ENCODE peak calls at places on chromosomes 11 and 22, in six cellular contexts. One of them, this sample, is unnamed.

GRCh38 chr22:37741312-37741795 is 44.5 kb downstream of the TRIOBP start:
- DNase-seq in colonic mucosa: peak; percentile 72
- DNase-seq in DND-41: no peak
- DNase-seq in tibial artery: peak; percentile 88
- DNase-seq in transverse colon: peak; percentile 81
- DNase-seq in psoas muscle: peak; percentile 89
- DNase-seq in this sample: peak; percentile 76

GRCh38 chr11:90135016-90135415 is 553 bp downstream of the NAALAD2 start:
- DNase-seq in colonic mucosa: no peak
- DNase-seq in psoas muscle: no peak
- DNase-seq in DND-41: no peak
- DNase-seq in transverse colon: no peak
- DNase-seq in tibial artery: no peak
- DNase-seq in this sample: no peak

GRCh38 chr11:66864172-66864901 is 7.5 kb downstream of the LRFN4 start:
- DNase-seq in psoas muscle: no peak
- DNase-seq in colonic mucosa: peak; percentile 84
- DNase-seq in DND-41: no peak
- DNase-seq in tibial artery: no peak
- DNase-seq in transverse colon: peak; percentile 80
- DNase-seq in this sample: peak; percentile 60

GRCh38 chr11:69636512-69636866 is 4.5 kb upstream of the CCND1 start:
- DNase-seq in transverse colon: peak; percentile 73
- DNase-seq in tibial artery: peak; percentile 40
- DNase-seq in colonic mucosa: peak; percentile 82
- DNase-seq in psoas muscle: peak; percentile 78
- DNase-seq in DND-41: no peak
- DNase-seq in this sample: peak; percentile 91

GRCh38 chr11:103433976-103434375 is 324.8 kb downstream of the DYNC2H1 start:
- DNase-seq in DND-41: no peak
- DNase-seq in tibial artery: no peak
- DNase-seq in transverse colon: no peak
- DNase-seq in colonic mucosa: no peak
- DNase-seq in psoas muscle: no peak
- DNase-seq in this sample: no peak

GRCh38 chr11:73981051-73981805 is 1.4 kb downstream of the UCP2 start:
- DNase-seq in transverse colon: no peak
- DNase-seq in psoas muscle: peak; percentile 18
- DNase-seq in tibial artery: no peak
- DNase-seq in DND-41: no peak
- DNase-seq in colonic mucosa: no peak
- DNase-seq in this sample: peak; percentile 26

GRCh38 chr22:47202819-47203553 is 440.5 kb downstream of the TBC1D22A start:
- DNase-seq in colonic mucosa: peak; percentile 13
- DNase-seq in transverse colon: no peak
- DNase-seq in tibial artery: no peak
- DNase-seq in psoas muscle: peak; percentile 35
- DNase-seq in DND-41: no peak
- DNase-seq in this sample: no peak

GRCh38 chr11:7307836-7308235 is 56.1 kb downstream of the SYT9 start:
- DNase-seq in DND-41: no peak
- DNase-seq in colonic mucosa: no peak
- DNase-seq in psoas muscle: no peak
- DNase-seq in tibial artery: no peak
- DNase-seq in transverse colon: no peak
- DNase-seq in this sample: no peak

GRCh38 chr11:10355257-10355661 is 50.4 kb downstream of the ADM start:
- DNase-seq in DND-41: no peak
- DNase-seq in tibial artery: no peak
- DNase-seq in psoas muscle: no peak
- DNase-seq in colonic mucosa: no peak
- DNase-seq in transverse colon: no peak
- DNase-seq in this sample: no peak

GRCh38 chr22:39430576-39431150 is 26.1 kb upstream of the MGAT3 start:
- DNase-seq in tibial artery: no peak
- DNase-seq in colonic mucosa: no peak
- DNase-seq in DND-41: no peak
- DNase-seq in psoas muscle: no peak
- DNase-seq in transverse colon: no peak
- DNase-seq in this sample: no peak

GRCh38 chr11:118947999-118948398 is 8.1 kb upstream of the UPK2 start:
- DNase-seq in tibial artery: no peak
- DNase-seq in DND-41: no peak
- DNase-seq in colonic mucosa: no peak
- DNase-seq in psoas muscle: no peak
- DNase-seq in transverse colon: no peak
- DNase-seq in this sample: no peak

GRCh38 chr11:92411431-92411830 is 186.8 kb downstream of the FAT3 start:
- DNase-seq in DND-41: no peak
- DNase-seq in psoas muscle: no peak
- DNase-seq in transverse colon: no peak
- DNase-seq in colonic mucosa: no peak
- DNase-seq in tibial artery: no peak
- DNase-seq in this sample: peak; percentile 21

GRCh38 chr22:29780781-29781676 is 13.9 kb downstream of the UQCR10 start:
- DNase-seq in psoas muscle: no peak
- DNase-seq in DND-41: no peak
- DNase-seq in colonic mucosa: no peak
- DNase-seq in transverse colon: no peak
- DNase-seq in tibial artery: no peak
- DNase-seq in this sample: peak; percentile 22

DNA sequence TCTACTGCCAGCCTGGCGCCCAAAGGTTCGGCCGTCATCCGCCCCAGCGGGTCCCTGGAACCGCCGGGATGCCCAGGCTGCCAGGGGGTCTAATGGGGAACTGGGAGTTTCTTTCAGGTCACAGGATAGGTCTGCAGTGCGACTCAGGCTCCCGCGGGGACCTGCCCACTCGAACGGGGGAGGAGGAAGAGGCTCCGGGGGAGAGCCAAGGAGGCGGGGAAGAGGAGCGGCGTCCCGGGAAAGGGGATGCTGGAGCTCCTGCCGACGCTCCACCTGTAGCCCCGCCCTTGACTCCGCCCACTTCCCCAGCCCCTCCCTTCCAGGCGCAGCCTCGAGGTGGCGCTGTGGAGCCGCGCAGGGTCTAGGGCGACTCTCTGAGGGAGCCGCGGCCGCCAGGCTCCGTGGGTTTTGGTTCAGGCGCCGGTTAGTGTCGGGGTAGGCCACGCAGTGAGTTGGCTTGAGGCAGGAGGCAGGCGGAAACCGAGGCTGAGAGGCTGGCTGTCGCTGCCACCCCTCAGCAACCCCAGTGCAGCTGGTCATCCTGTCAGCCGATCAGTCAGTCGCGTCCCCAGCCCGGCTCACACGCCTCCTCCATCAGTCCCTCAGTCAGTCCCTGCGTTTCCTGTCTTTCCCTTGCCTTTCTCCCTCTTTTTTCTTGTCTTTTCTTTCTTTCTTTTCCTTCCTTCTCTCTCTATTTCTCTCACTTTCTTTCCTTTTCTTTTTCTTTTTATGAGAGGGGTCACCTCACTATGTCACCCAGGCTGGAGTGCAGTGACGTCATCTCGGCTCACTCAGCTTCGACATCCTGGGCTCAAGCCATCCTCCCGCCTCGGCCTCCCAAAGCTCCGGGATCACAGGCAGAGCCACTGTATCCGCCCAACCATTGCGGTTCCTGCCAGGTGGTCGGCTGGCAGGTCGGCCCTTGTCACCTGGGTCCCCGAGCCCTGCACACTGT is 26.4 kb downstream of the YWHAH start:
- DNase-seq in tibial artery: peak; percentile 67
- DNase-seq in transverse colon: peak; percentile 91
- DNase-seq in psoas muscle: peak; percentile 90
- DNase-seq in colonic mucosa: peak; percentile 93
- DNase-seq in DND-41: peak; percentile 27
- DNase-seq in this sample: peak; percentile 98
- H3K4me3 ChIP-seq in tibial artery: peak overlapping the region; percentile 55
- H3K4me3 ChIP-seq in transverse colon: no peak overlapping the region
- H3K4me3 ChIP-seq in psoas muscle: peak overlapping the region; percentile 67
- H3K4me3 ChIP-seq in colonic mucosa: peak overlapping the region; percentile 41
- H3K4me3 ChIP-seq in DND-41: no peak overlapping the region
- H3K4me3 ChIP-seq in this sample: peak overlapping the region; percentile 45

GRCh38 chr22:44625421-44625760 is 76.6 kb upstream of the PRR5 start:
- DNase-seq in DND-41: no peak
- DNase-seq in tibial artery: no peak
- DNase-seq in colonic mucosa: no peak
- DNase-seq in psoas muscle: peak; percentile 31
- DNase-seq in transverse colon: no peak
- DNase-seq in this sample: no peak
- H3K36me3 ChIP-seq in DND-41: no peaks in the 10 kb centered on the region
- H3K36me3 ChIP-seq in tibial artery: no peaks in the 10 kb centered on the region
- H3K36me3 ChIP-seq in colonic mucosa: no peaks in the 10 kb centered on the region
- H3K36me3 ChIP-seq in psoas muscle: no peaks in the 10 kb centered on the region
- H3K36me3 ChIP-seq in transverse colon: no peaks in the 10 kb centered on the region
- H3K36me3 ChIP-seq in this sample: no peaks in the 10 kb centered on the region

GRCh38 chr11:43558056-43558455 is 122.5 kb upstream of the HSD17B12 start:
- DNase-seq in tibial artery: no peak
- DNase-seq in transverse colon: no peak
- DNase-seq in psoas muscle: no peak
- DNase-seq in DND-41: no peak
- DNase-seq in colonic mucosa: no peak
- DNase-seq in this sample: no peak

GRCh38 chr11:43557553-43558031 is 122.9 kb upstream of the HSD17B12 start:
- DNase-seq in transverse colon: no peak
- DNase-seq in psoas muscle: no peak
- DNase-seq in DND-41: no peak
- DNase-seq in tibial artery: no peak
- DNase-seq in colonic mucosa: no peak
- DNase-seq in this sample: no peak

GRCh38 chr11:43558556-43559127 is 121.9 kb upstream of the HSD17B12 start:
- DNase-seq in tibial artery: no peak
- DNase-seq in transverse colon: no peak
- DNase-seq in DND-41: no peak
- DNase-seq in psoas muscle: no peak
- DNase-seq in colonic mucosa: no peak
- DNase-seq in this sample: no peak

GRCh38 chr11:43556892-43557291 is 123.6 kb upstream of the HSD17B12 start:
- DNase-seq in transverse colon: no peak
- DNase-seq in psoas muscle: no peak
- DNase-seq in tibial artery: no peak
- DNase-seq in DND-41: no peak
- DNase-seq in colonic mucosa: no peak
- DNase-seq in this sample: no peak

DNA sequence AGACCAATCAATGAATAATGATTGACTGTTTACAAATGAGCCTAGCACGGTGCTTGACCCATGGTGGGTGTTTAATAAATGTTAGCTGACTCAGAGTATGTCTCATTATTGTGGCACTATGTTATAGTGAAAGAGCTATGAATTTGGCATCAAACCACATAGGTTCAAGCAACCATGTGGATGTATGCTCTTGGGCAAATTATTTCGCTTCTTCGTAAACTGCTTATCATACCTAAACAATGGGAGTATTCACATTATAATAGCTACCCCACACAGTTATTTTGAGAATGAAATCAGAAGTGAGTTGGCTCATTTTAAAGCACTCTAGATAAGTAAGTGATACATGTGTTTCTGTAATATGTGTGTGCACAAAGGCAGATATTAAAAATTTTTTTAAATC is 118.7 kb upstream of the HSD17B12 start:
- DNase-seq in colonic mucosa: no peak
- DNase-seq in DND-41: no peak
- DNase-seq in transverse colon: no peak
- DNase-seq in tibial artery: no peak
- DNase-seq in psoas muscle: no peak
- DNase-seq in this sample: no peak
- H3K27me3 ChIP-seq in colonic mucosa: peaks cover 11% of the 10 kb centered on the region
- H3K27me3 ChIP-seq in DND-41: peaks cover 7% of the 10 kb centered on the region
- H3K27me3 ChIP-seq in transverse colon: peaks cover 78% of the 10 kb centered on the region
- H3K27me3 ChIP-seq in tibial artery: no peaks in the 10 kb centered on the region
- H3K27me3 ChIP-seq in psoas muscle: peaks cover 16% of the 10 kb centered on the region
- H3K27me3 ChIP-seq in this sample: peaks cover 22% of the 10 kb centered on the region

GRCh38 chr11:132994038-132994502 is 538.2 kb downstream of the OPCML start:
- DNase-seq in transverse colon: no peak
- DNase-seq in psoas muscle: no peak
- DNase-seq in DND-41: no peak
- DNase-seq in tibial artery: no peak
- DNase-seq in colonic mucosa: no peak
- DNase-seq in this sample: peak; percentile 47
- H3K4me3 ChIP-seq in transverse colon: no peak overlapping the region
- H3K4me3 ChIP-seq in psoas muscle: no peak overlapping the region
- H3K4me3 ChIP-seq in DND-41: no peak overlapping the region
- H3K4me3 ChIP-seq in tibial artery: no peak overlapping the region
- H3K4me3 ChIP-seq in colonic mucosa: no peak overlapping the region
- H3K4me3 ChIP-seq in this sample: peak overlapping the region; percentile 14

DNA sequence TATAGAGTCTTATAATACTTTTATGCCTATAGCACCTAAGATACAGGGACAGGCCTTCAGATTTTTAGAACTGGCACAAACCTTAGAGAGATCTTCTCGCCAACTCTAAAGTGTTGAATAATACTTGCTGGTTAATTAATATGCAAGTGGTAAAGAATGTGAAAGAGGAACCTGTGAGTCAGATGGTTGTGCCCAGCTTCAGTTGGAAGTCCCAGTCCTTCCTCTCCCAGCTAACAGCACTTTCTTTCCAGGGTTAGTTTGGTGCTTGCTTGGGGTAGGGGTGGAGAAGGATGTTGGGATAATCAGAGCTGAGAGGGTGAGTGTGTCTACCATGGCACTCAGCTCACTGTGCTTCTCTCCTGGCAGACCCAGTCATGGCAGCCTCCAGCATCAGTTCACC is 4.9 kb upstream of the TMEM132A start:
- DNase-seq in transverse colon: no peak
- DNase-seq in tibial artery: no peak
- DNase-seq in psoas muscle: no peak
- DNase-seq in DND-41: no peak
- DNase-seq in colonic mucosa: no peak
- DNase-seq in this sample: no peak
- H3K36me3 ChIP-seq in transverse colon: no peaks in the 10 kb centered on the region
- H3K36me3 ChIP-seq in tibial artery: peaks cover 40% of the 10 kb centered on the region
- H3K36me3 ChIP-seq in psoas muscle: peaks cover 5% of the 10 kb centered on the region
- H3K36me3 ChIP-seq in DND-41: peaks cover 64% of the 10 kb centered on the region
- H3K36me3 ChIP-seq in colonic mucosa: peaks cover 22% of the 10 kb centered on the region
- H3K36me3 ChIP-seq in this sample: peaks cover 8% of the 10 kb centered on the region

GRCh38 chr22:42338502-42338901 is 68.0 kb upstream of the TCF20 start:
- DNase-seq in transverse colon: peak; percentile 65
- DNase-seq in tibial artery: no peak
- DNase-seq in colonic mucosa: peak; percentile 65
- DNase-seq in DND-41: no peak
- DNase-seq in psoas muscle: no peak
- DNase-seq in this sample: no peak
- H3K27me3 ChIP-seq in transverse colon: peaks cover 6% of the 10 kb centered on the region
- H3K27me3 ChIP-seq in tibial artery: no peaks in the 10 kb centered on the region
- H3K27me3 ChIP-seq in colonic mucosa: no peaks in the 10 kb centered on the region
- H3K27me3 ChIP-seq in DND-41: no peaks in the 10 kb centered on the region
- H3K27me3 ChIP-seq in psoas muscle: peaks cover 17% of the 10 kb centered on the region
- H3K27me3 ChIP-seq in this sample: peaks cover 3% of the 10 kb centered on the region

GRCh38 chr11:123187221-123187620 is 7.8 kb downstream of the CLMP start:
- DNase-seq in transverse colon: no peak
- DNase-seq in colonic mucosa: no peak
- DNase-seq in tibial artery: no peak
- DNase-seq in DND-41: no peak
- DNase-seq in psoas muscle: no peak
- DNase-seq in this sample: no peak
- H3K4me3 ChIP-seq in transverse colon: no peak overlapping the region
- H3K4me3 ChIP-seq in colonic mucosa: no peak overlapping the region
- H3K4me3 ChIP-seq in tibial artery: no peak overlapping the region
- H3K4me3 ChIP-seq in DND-41: no peak overlapping the region
- H3K4me3 ChIP-seq in psoas muscle: no peak overlapping the region
- H3K4me3 ChIP-seq in this sample: no peak overlapping the region